ENCODE peak calls at places on chromosomes 3 and 15, in four cellular contexts. C, R, X and N are unnamed samples.

GRCh38 chr3:195183071-195183776 is 87.7 kb downstream of the XXYLT1 start:
- DNase-seq in C (no peak), R (no peak), X (no peak), N (no peak)

GRCh38 chr3:32307591-32307990 is 69.1 kb downstream of the CMTM8 start:
- DNase-seq in C (no peak), R (no peak), X (no peak), N (no peak)

GRCh38 chr3:48826451-48826850 is 21.2 kb downstream of the PRKAR2A start:
- DNase-seq in C (no peak), R (no peak), X (no peak), N (no peak)

GRCh38 chr3:157542711-157543485 is 39.7 kb upstream of the VEPH1 start:
- DNase-seq in C (peak; percentile 83), R (peak; percentile 91), X (peak; percentile 66), N (peak; percentile 78)

GRCh38 chr3:112390783-112391641 is 58.1 kb downstream of the CD200 start:
- DNase-seq in C (no peak), R (no peak), X (no peak), N (peak; percentile 46)

GRCh38 chr3:17030956-17031652 is 146.3 kb downstream of the PLCL2 start:
- DNase-seq in C (no peak), R (no peak), X (no peak), N (no peak)

GRCh38 chr3:29324180-29324651 is 43.3 kb downstream of the RBMS3 start:
- DNase-seq in C (peak; percentile 11), R (peak; percentile 66), X (peak; percentile 18), N (peak; percentile 51)

GRCh38 chr3:122555275-122556071 is 8.6 kb downstream of the PARP9 start:
- DNase-seq in C (no peak), R (no peak), X (no peak), N (no peak)

GRCh38 chr3:18153571-18154173 is 271.5 kb downstream of the SATB1 start:
- DNase-seq in C (no peak), R (no peak), X (no peak), N (no peak)

GRCh38 chr3:178384302-178384939 is 151.8 kb upstream of the KCNMB2 start:
- DNase-seq in C (no peak), R (no peak), X (no peak), N (peak; percentile 17)

GRCh38 chr15:25345943-25346342 is 92.9 kb downstream of the UBE3A start:
- DNase-seq in C (no peak), R (no peak), X (no peak), N (no peak)

DNA sequence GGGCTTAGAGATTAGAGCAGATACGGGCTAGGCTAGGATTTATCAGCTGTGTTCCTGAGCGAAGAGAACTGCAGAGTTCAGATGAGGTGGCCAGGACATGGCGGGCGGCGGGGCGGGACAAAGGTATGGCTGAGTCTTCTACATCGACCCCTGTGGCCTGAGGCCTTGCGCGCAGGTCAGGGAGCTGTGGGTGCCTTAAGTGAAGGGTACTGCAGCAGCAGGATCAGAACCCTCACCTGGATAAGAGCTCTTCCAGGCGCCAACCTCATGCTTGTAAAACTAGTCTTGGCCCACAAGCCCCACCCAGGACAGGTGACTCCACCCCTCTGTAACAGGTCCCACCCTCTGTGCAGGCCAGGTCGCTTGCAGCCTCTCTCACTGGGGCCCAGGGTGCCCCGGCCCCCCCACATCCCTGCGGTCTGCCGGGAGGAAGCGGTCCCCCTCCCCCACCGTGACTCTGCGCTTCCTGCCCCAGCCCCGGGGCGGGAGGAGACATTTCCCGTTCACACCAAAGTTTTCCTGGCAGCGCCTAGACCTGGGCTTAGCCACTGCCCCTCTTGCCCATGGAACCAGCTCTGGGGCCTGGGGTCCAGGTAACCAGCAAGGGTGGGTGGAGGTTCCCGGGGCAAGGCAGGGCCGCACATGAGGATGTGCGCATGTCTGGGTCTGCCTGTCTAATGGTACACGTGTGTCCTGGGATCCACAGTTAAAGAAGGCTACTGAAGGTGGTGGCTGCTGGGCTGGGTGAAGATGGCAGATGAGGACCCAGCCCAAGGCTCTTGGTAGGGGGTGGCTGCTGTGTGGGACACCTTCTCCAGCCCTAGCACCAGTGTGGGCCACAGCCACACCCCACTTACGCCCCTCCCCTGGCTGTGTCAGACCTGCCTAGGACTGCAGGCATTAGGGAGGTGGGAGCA is 8.3 kb downstream of the NBEAL2 start:
- DNase-seq in C (peak; percentile 87), R (no peak), X (no peak), N (no peak)
- TF ChIP-seq POLR2A in C (no peak), R (no peak), X (no peak), N (no peak)

GRCh38 chr15:89090791-89091666 is 2.8 kb downstream of the ABHD2 start:
- DNase-seq in C (peak; percentile 52), R (no peak), X (peak; percentile 37), N (peak; percentile 67)
- TF ChIP-seq POLR2A in C (peak; percentile 57), R (peak; percentile 22), X (no peak), N (no peak)

GRCh38 chr15:41937568-41937923 is 34.8 kb downstream of the EHD4 start:
- DNase-seq in C (no peak), R (no peak), X (no peak), N (no peak)
- TF ChIP-seq POLR2A in C (no peak), R (no peak), X (no peak), N (no peak)

GRCh38 chr3:71893120-71893519 is 108.2 kb upstream of the PROK2 start:
- DNase-seq in C (no peak), R (no peak), X (no peak), N (no peak)

GRCh38 chr3:71887256-71887655 is 102.3 kb upstream of the PROK2 start:
- DNase-seq in C (no peak), R (no peak), X (no peak), N (no peak)

GRCh38 chr3:71891483-71891882 is 106.5 kb upstream of the PROK2 start:
- DNase-seq in C (no peak), R (no peak), X (no peak), N (no peak)

GRCh38 chr3:71893702-71894479 is 108.9 kb upstream of the PROK2 start:
- DNase-seq in C (no peak), R (no peak), X (no peak), N (no peak)

GRCh38 chr3:71890356-71890931 is 105.5 kb upstream of the PROK2 start:
- DNase-seq in C (no peak), R (no peak), X (no peak), N (no peak)
- TF ChIP-seq POLR2A in C (no peak), R (no peak), X (no peak), N (no peak)

GRCh38 chr15:37926136-37926535 is 8.3 kb upstream of the TMCO5A start:
- DNase-seq in C (no peak), R (no peak), X (no peak), N (no peak)
- TF ChIP-seq POLR2A in C (no peak), R (no peak), X (no peak), N (no peak)